ENCODE peak calls at places on chromosomes 6 and 20, in nine cellular contexts. H is adrenal gland, B is left lung, K is cardiac muscle cell, P is A549, O is skeletal muscle cell, I is ovary, Q is epithelial cell of esophagus, C is heart left ventricle. S is an unnamed sample.

GRCh38 chr6:52664991-52665686 is 5.8 kb upstream of the TMEM14A start:
- DNase-seq in P (no peak), Q (no peak), H (no peak), O (no peak), K (no peak), I (no peak), C (no peak), B (no peak), S (no peak)

GRCh38 chr6:144159727-144160126 is 9.4 kb downstream of the STX11 start:
- DNase-seq in I (no peak), H (no peak), C (no peak), O (no peak), Q (no peak), P (no peak), K (no peak), B (no peak), S (no peak)

GRCh38 chr6:1901556-1901955 is 291.8 kb downstream of the FOXC1 start:
- DNase-seq in H (peak), C (no peak), P (no peak), O (peak), K (no peak), Q (peak), B (no peak), I (no peak), S (no peak)

GRCh38 chr6:56764081-56764566 is 121.4 kb upstream of the DST start:
- DNase-seq in H (peak), Q (peak), C (no peak), P (peak), B (no peak), K (no peak), O (no peak), I (no peak), S (no peak)

GRCh38 chr6:157304840-157305675 is 18.3 kb downstream of the TMEM242 start:
- DNase-seq in O (no peak), H (peak), K (no peak), C (no peak), B (no peak), P (no peak), I (no peak), Q (no peak), S (no peak)

GRCh38 chr6:168026925-168027324 is 29.5 kb downstream of the KIF25 start:
- DNase-seq in K (no peak), H (no peak), C (no peak), O (no peak), I (no peak), B (no peak), P (no peak), Q (no peak), S (peak)

GRCh38 chr6:16394651-16395050 is 156.3 kb downstream of the GMPR start:
- DNase-seq in K (no peak), B (no peak), Q (no peak), I (no peak), P (no peak), C (no peak), H (no peak), O (no peak), S (no peak)

GRCh38 chr6:136566007-136566487 is 15.8 kb upstream of the MAP7 start:
- DNase-seq in C (peak), H (no peak), P (no peak), O (no peak), B (peak), Q (no peak), I (no peak), K (no peak), S (no peak)

GRCh38 chr6:160462551-160463109 is 114.5 kb downstream of the SLC22A3 start:
- DNase-seq in Q (peak), P (no peak), I (no peak), B (no peak), H (no peak), O (peak), C (no peak), K (no peak), S (no peak)

GRCh38 chr20:60203451-60203850 is 245.2 kb downstream of the CDH26 start:
- DNase-seq in B (no peak), C (no peak), H (no peak), Q (peak), I (no peak), K (no peak), P (no peak), O (no peak), S (no peak)

GRCh38 chr20:31608256-31608980 is 3.3 kb downstream of the ID1 start:
- DNase-seq in K (peak), O (peak), H (peak), B (peak), P (peak), C (peak), I (peak), Q (peak), S (peak)

GRCh38 chr6:164109770-164110140 is 695.2 kb downstream of the QKI start:
- DNase-seq in Q (no peak), K (no peak), I (no peak), O (no peak), P (no peak), H (peak), B (no peak), C (peak), S (no peak)

GRCh38 chr6:33634203-33634727 is 13.1 kb downstream of the ITPR3 start:
- DNase-seq in I (peak), H (peak), B (no peak), P (no peak), O (no peak), C (no peak), K (peak), Q (no peak), S (no peak)

GRCh38 chr6:33633462-33634158 is 12.5 kb downstream of the ITPR3 start:
- DNase-seq in K (peak), O (no peak), H (peak), P (peak), I (peak), C (peak), B (peak), Q (peak), S (peak)

GRCh38 chr6:33633084-33633461 is 12.0 kb downstream of the ITPR3 start:
- DNase-seq in B (no peak), O (no peak), C (no peak), K (no peak), I (no peak), P (no peak), H (no peak), Q (no peak), S (no peak)

GRCh38 chr6:33636655-33637054 is 15.5 kb downstream of the ITPR3 start:
- DNase-seq in I (no peak), O (no peak), H (no peak), C (no peak), B (no peak), Q (no peak), P (no peak), K (no peak), S (no peak)

DNA sequence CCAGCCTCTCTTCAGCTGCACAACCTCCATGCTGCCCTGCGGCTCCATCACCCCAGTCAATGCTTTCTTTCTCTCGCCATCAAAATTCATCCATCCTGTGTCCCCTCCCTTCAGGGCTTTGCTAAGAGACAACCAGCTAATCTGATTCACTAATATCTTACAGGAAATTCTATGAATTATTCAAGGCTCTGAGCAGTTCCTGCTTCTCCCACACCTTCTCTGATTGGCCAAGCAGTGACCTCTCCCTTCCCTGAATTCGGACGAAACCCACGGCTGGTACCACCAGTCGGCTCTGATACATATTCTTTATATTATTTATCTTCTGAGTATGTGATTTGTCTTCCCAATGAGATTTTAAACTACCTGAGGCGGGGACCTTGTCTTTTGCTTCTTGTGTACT is 13.9 kb downstream of the ITPR3 start:
- DNase-seq in Q (no peak), C (no peak), I (no peak), H (no peak), K (no peak), O (no peak), B (no peak), P (no peak), S (no peak)
- H3K4me3 ChIP-seq in Q (no peak), C (no peak), I (no peak), H (no peak), K (no peak), O (no peak), B (no peak), P (no peak), S (no peak)

GRCh38 chr6:170279977-170280688 is 10.7 kb downstream of the DLL1 start:
- DNase-seq in Q (peak), O (no peak), B (peak), C (no peak), I (peak), H (peak), P (peak), K (peak), S (peak)
- H3K4me3 ChIP-seq in Q (peak), O (peak), B (peak), C (peak), I (peak), H (peak), P (peak), K (no peak), S (no peak)

DNA sequence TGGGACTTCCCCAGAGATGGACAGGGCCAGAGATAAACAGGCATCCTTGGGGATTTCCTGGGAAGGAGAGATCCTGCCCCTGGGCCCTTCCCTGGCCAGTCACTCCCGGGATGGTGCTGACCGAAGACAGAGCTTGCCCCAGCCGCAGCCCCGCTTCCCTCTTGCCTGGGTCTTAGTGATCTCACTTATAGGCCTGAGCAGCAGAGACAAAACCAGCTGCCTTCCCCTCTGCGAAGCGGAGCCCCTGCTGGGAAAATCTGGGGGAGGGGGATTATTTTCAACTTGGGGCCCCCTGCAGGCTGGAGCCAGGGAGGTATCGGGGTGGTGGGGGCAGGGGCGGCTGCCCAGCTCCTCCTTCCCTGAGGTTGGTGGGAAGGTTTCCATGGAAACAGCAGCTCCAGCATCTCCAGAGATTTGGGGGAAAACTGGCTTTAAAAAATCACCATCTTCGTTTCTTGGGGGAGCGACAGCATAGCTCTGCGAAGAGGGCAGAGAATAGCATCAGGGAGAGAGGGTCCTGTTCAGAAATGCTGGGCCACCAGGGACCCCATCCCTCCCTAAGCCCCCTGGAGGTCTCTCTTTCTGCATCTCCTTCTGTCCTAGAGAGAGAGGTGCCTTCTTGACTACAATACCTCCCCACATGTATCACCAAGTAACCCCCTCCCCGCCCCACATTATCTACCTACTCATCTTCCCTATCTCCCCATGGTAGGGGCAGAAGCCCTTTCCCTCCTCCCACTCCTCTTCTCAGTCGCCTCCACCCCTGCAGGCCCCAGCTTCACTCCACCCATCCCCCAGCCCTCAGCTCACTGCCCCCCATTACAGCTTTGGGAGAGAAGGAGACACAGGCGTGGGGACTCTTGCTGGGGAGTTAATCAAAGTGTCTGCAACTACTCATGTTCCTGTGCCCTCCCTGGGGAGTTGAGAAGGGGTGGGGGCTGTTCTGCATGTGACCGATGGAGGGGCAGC is 88.4 kb upstream of the CCDC167 start:
- DNase-seq in O (no peak), H (no peak), P (no peak), I (no peak), Q (no peak), K (no peak), C (no peak), B (peak), S (no peak)
- H3K4me3 ChIP-seq in O (no peak), H (no peak), P (no peak), I (no peak), Q (no peak), K (no peak), C (no peak), B (no peak), S (no peak)

GRCh38 chr6:12957321-12958051 is 240.9 kb downstream of the PHACTR1 start:
- DNase-seq in Q (peak), P (peak), K (peak), I (peak), H (peak), C (peak), B (peak), O (peak), S (peak)
- H3K4me3 ChIP-seq in Q (peak), P (peak), K (peak), I (peak), H (peak), C (peak), B (peak), O (peak), S (peak)